ENCODE peak calls at places on chromosomes 13 and 19, in ten cellular contexts. K is astrocyte of the spinal cord, G is fibroblast of lung, Q is H9, D is progenitor cell of endocrine pancreas, R is ovary, V is cardiac fibroblast, P is tibial nerve, X is GM23338, L is type B pancreatic cell. S is an unnamed sample.

GRCh38 chr13:51688937-51689336 is 104.7 kb downstream of the WDFY2 start:
- DNase-seq in X (peak; percentile 17), L (no peak), V (peak; percentile 13), R (no peak), Q (no peak), D (no peak), G (no peak), K (no peak), P (no peak), S (no peak)

GRCh38 chr19:33535176-33535575 is 13.6 kb upstream of the PEPD start:
- DNase-seq in K (peak; percentile 10), R (no peak), D (no peak), X (no peak), V (no peak), L (no peak), Q (no peak), G (no peak), P (no peak), S (no peak)

GRCh38 chr19:28213476-28214082 is 999.4 kb downstream of the UQCRFS1 start:
- DNase-seq in D (no peak), R (no peak), V (no peak), G (no peak), X (peak; percentile 34), L (no peak), K (no peak), Q (no peak), P (no peak), S (no peak)

GRCh38 chr13:51298812-51299211 is 40.7 kb upstream of the SERPINE3 start:
- DNase-seq in R (no peak), K (no peak), D (no peak), V (peak; percentile 14), Q (no peak), G (peak; percentile 23), L (no peak), X (no peak), P (no peak), S (no peak)

GRCh38 chr13:43061496-43062280 is 38.3 kb downstream of the DNAJC15 start:
- DNase-seq in K (no peak), L (no peak), R (no peak), Q (no peak), V (no peak), X (no peak), P (no peak), G (no peak), D (no peak), S (no peak)

GRCh38 chr13:27004389-27004788 is 167.2 kb downstream of the USP12 start:
- DNase-seq in D (no peak), R (no peak), X (no peak), Q (no peak), V (no peak), P (no peak), K (no peak), L (no peak), G (no peak), S (no peak)

GRCh38 chr19:11142528-11143171 is 12.9 kb downstream of the SPC24 start:
- DNase-seq in D (no peak), G (peak; percentile 96), P (peak; percentile 86), L (peak; percentile 75), K (peak; percentile 96), Q (peak; percentile 92), V (peak; percentile 98), X (peak; percentile 62), R (peak; percentile 97), S (no peak)

GRCh38 chr13:96020155-96020575 is 33.0 kb downstream of the UGGT2 start:
- DNase-seq in V (peak; percentile 84), R (no peak), Q (peak; percentile 46), K (peak; percentile 79), X (peak; percentile 74), L (no peak), G (peak; percentile 80), D (no peak), P (no peak), S (no peak)

GRCh38 chr13:78709028-78709427 is 50.1 kb upstream of the OBI1 start:
- DNase-seq in P (no peak), L (no peak), R (no peak), G (no peak), D (no peak), Q (no peak), X (no peak), K (no peak), V (no peak), S (no peak)

GRCh38 chr13:50026788-50027473 is 11.7 kb downstream of the KCNRG start:
- DNase-seq in R (no peak), D (no peak), G (no peak), K (no peak), X (no peak), V (peak; percentile 7), P (no peak), Q (no peak), L (no peak), S (no peak)

GRCh38 chr13:41802033-41802683 is 158.8 kb downstream of the VWA8 start:
- DNase-seq in L (no peak), K (no peak), R (no peak), D (no peak), P (no peak), V (no peak), X (peak; percentile 39), Q (no peak), G (no peak), S (no peak)

GRCh38 chr13:101399365-101399764 is 16.9 kb downstream of the NALCN start:
- DNase-seq in L (no peak), D (no peak), Q (no peak), R (no peak), P (no peak), X (no peak), G (no peak), V (no peak), K (peak; percentile 59), S (no peak)
- TF ChIP-seq CTCF in L (no peak), D (no peak), Q (no peak), R (no peak), P (no peak), X (no peak), G (no peak), V (no peak), K (no peak), S (no peak)

DNA sequence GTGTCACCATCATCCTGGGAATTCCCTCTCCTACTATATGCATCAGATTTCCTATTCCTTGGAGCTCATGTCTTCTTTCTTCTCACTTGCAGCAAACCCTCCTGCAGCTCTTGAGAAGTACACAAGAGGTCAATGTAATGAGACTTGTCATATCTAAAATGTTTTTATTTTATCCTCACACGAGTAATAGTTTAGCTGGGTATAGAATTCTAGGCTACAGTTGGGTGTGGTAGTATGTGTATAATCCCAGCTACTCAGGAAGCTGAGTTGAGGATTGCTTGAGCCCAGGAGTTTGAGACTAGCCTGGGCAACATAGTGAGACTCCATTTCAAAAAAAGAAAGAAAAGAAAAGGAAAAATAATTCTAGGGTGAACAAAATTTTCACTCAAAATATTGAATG is 24.4 kb downstream of the EEF1AKMT1 start:
- DNase-seq in P (no peak), D (no peak), K (no peak), Q (no peak), V (no peak), L (no peak), R (no peak), X (no peak), G (no peak), S (no peak)
- TF ChIP-seq CTCF in P (no peak), D (no peak), K (no peak), Q (no peak), V (no peak), L (no peak), R (no peak), X (no peak), G (no peak), S (no peak)

GRCh38 chr13:22144806-22145205 is 473.9 kb downstream of the FGF9 start:
- DNase-seq in G (no peak), R (no peak), Q (no peak), K (no peak), L (no peak), P (no peak), V (no peak), X (no peak), D (no peak), S (no peak)
- TF ChIP-seq CTCF in G (no peak), R (no peak), Q (no peak), K (no peak), L (no peak), P (no peak), V (no peak), X (no peak), D (no peak), S (no peak)

GRCh38 chr19:12890787-12891552 is at the start of gene GCDH:
- DNase-seq in R (peak; percentile 94), V (peak; percentile 99), Q (peak; percentile 99), X (peak; percentile 100), D (peak; percentile 91), L (peak; percentile 94), G (peak; percentile 99), K (peak; percentile 98), P (peak; percentile 97), S (peak; percentile 81)
- TF ChIP-seq CTCF in R (no peak), V (no peak), Q (no peak), X (no peak), D (no peak), L (no peak), G (no peak), K (no peak), P (no peak), S (no peak)